ENCODE peak calls at places on chromosomes 1 and 21, in seven cellular contexts. One of them, this sample, is unnamed.

GRCh38 chr1:173628888-173629287 is 6.2 kb upstream of the TEX50 start:
- DNase-seq in T-cell: no peak
- DNase-seq in activated T-helper 9 cell treated with anti-CD3 and anti-CD28 coated beads, Interleukin-2, amount 50 U/mL, for 16 hours: no peak
- DNase-seq in T follicular helper cell: no peak
- DNase-seq in right cardiac atrium: no peak
- DNase-seq in stimulated activated CD8-positive, alpha-beta memory T cell treated with anti-CD3 and anti-CD28 coated beads, Interleukin-7, amount 100 ng/mL, for 48 hours: no peak
- DNase-seq in hippocampal formation: no peak
- DNase-seq in this sample: no peak

GRCh38 chr1:91804546-91805023 is 81.4 kb downstream of the TGFBR3 start:
- DNase-seq in T-cell: peak
- DNase-seq in activated T-helper 9 cell treated with anti-CD3 and anti-CD28 coated beads, Interleukin-2, amount 50 U/mL, for 16 hours: peak
- DNase-seq in T follicular helper cell: peak
- DNase-seq in right cardiac atrium: no peak
- DNase-seq in stimulated activated CD8-positive, alpha-beta memory T cell treated with anti-CD3 and anti-CD28 coated beads, Interleukin-7, amount 100 ng/mL, for 48 hours: peak
- DNase-seq in hippocampal formation: no peak
- DNase-seq in this sample: no peak

GRCh38 chr1:234969011-234969441 is 159.6 kb downstream of the TOMM20 start:
- DNase-seq in T-cell: no peak
- DNase-seq in activated T-helper 9 cell treated with anti-CD3 and anti-CD28 coated beads, Interleukin-2, amount 50 U/mL, for 16 hours: no peak
- DNase-seq in T follicular helper cell: no peak
- DNase-seq in right cardiac atrium: no peak
- DNase-seq in stimulated activated CD8-positive, alpha-beta memory T cell treated with anti-CD3 and anti-CD28 coated beads, Interleukin-7, amount 100 ng/mL, for 48 hours: no peak
- DNase-seq in hippocampal formation: no peak
- DNase-seq in this sample: no peak

GRCh38 chr1:184633785-184634184 is 120.9 kb downstream of the EDEM3 start:
- DNase-seq in T-cell: no peak
- DNase-seq in activated T-helper 9 cell treated with anti-CD3 and anti-CD28 coated beads, Interleukin-2, amount 50 U/mL, for 16 hours: no peak
- DNase-seq in T follicular helper cell: no peak
- DNase-seq in right cardiac atrium: peak
- DNase-seq in stimulated activated CD8-positive, alpha-beta memory T cell treated with anti-CD3 and anti-CD28 coated beads, Interleukin-7, amount 100 ng/mL, for 48 hours: no peak
- DNase-seq in hippocampal formation: no peak
- DNase-seq in this sample: no peak

GRCh38 chr1:206658264-206658980 is 23.1 kb downstream of the DYRK3 start:
- DNase-seq in T-cell: peak
- DNase-seq in activated T-helper 9 cell treated with anti-CD3 and anti-CD28 coated beads, Interleukin-2, amount 50 U/mL, for 16 hours: peak
- DNase-seq in T follicular helper cell: peak
- DNase-seq in right cardiac atrium: peak
- DNase-seq in stimulated activated CD8-positive, alpha-beta memory T cell treated with anti-CD3 and anti-CD28 coated beads, Interleukin-7, amount 100 ng/mL, for 48 hours: no peak
- DNase-seq in hippocampal formation: no peak
- DNase-seq in this sample: peak

GRCh38 chr21:42841156-42841915 is 38.0 kb downstream of the WDR4 start:
- DNase-seq in T-cell: no peak
- DNase-seq in activated T-helper 9 cell treated with anti-CD3 and anti-CD28 coated beads, Interleukin-2, amount 50 U/mL, for 16 hours: no peak
- DNase-seq in T follicular helper cell: no peak
- DNase-seq in right cardiac atrium: no peak
- DNase-seq in stimulated activated CD8-positive, alpha-beta memory T cell treated with anti-CD3 and anti-CD28 coated beads, Interleukin-7, amount 100 ng/mL, for 48 hours: no peak
- DNase-seq in hippocampal formation: no peak
- DNase-seq in this sample: no peak

GRCh38 chr1:238377280-238377919 is 486.7 kb upstream of the ZP4 start:
- DNase-seq in T-cell: no peak
- DNase-seq in activated T-helper 9 cell treated with anti-CD3 and anti-CD28 coated beads, Interleukin-2, amount 50 U/mL, for 16 hours: no peak
- DNase-seq in T follicular helper cell: no peak
- DNase-seq in right cardiac atrium: no peak
- DNase-seq in stimulated activated CD8-positive, alpha-beta memory T cell treated with anti-CD3 and anti-CD28 coated beads, Interleukin-7, amount 100 ng/mL, for 48 hours: no peak
- DNase-seq in hippocampal formation: no peak
- DNase-seq in this sample: no peak

GRCh38 chr1:37353871-37354270 is 120.5 kb upstream of the ZC3H12A start:
- DNase-seq in T-cell: no peak
- DNase-seq in activated T-helper 9 cell treated with anti-CD3 and anti-CD28 coated beads, Interleukin-2, amount 50 U/mL, for 16 hours: no peak
- DNase-seq in T follicular helper cell: no peak
- DNase-seq in right cardiac atrium: no peak
- DNase-seq in stimulated activated CD8-positive, alpha-beta memory T cell treated with anti-CD3 and anti-CD28 coated beads, Interleukin-7, amount 100 ng/mL, for 48 hours: no peak
- DNase-seq in hippocampal formation: no peak
- DNase-seq in this sample: no peak

GRCh38 chr21:37531402-37532042 is 164.9 kb downstream of the DYRK1A start:
- DNase-seq in T-cell: no peak
- DNase-seq in activated T-helper 9 cell treated with anti-CD3 and anti-CD28 coated beads, Interleukin-2, amount 50 U/mL, for 16 hours: no peak
- DNase-seq in T follicular helper cell: no peak
- DNase-seq in right cardiac atrium: peak
- DNase-seq in stimulated activated CD8-positive, alpha-beta memory T cell treated with anti-CD3 and anti-CD28 coated beads, Interleukin-7, amount 100 ng/mL, for 48 hours: no peak
- DNase-seq in hippocampal formation: no peak
- DNase-seq in this sample: peak

GRCh38 chr1:194570449-194570848 is 1384.0 kb upstream of the B3GALT2 start:
- DNase-seq in T-cell: no peak
- DNase-seq in activated T-helper 9 cell treated with anti-CD3 and anti-CD28 coated beads, Interleukin-2, amount 50 U/mL, for 16 hours: no peak
- DNase-seq in T follicular helper cell: no peak
- DNase-seq in right cardiac atrium: no peak
- DNase-seq in stimulated activated CD8-positive, alpha-beta memory T cell treated with anti-CD3 and anti-CD28 coated beads, Interleukin-7, amount 100 ng/mL, for 48 hours: no peak
- DNase-seq in hippocampal formation: no peak
- DNase-seq in this sample: no peak

GRCh38 chr1:195733408-195733807 is 874.8 kb downstream of the KCNT2 start:
- DNase-seq in T-cell: no peak
- DNase-seq in activated T-helper 9 cell treated with anti-CD3 and anti-CD28 coated beads, Interleukin-2, amount 50 U/mL, for 16 hours: no peak
- DNase-seq in T follicular helper cell: no peak
- DNase-seq in right cardiac atrium: no peak
- DNase-seq in stimulated activated CD8-positive, alpha-beta memory T cell treated with anti-CD3 and anti-CD28 coated beads, Interleukin-7, amount 100 ng/mL, for 48 hours: no peak
- DNase-seq in hippocampal formation: no peak
- DNase-seq in this sample: no peak

GRCh38 chr1:192951961-192952460 is 107.1 kb downstream of the UCHL5 start:
- DNase-seq in T-cell: no peak
- DNase-seq in activated T-helper 9 cell treated with anti-CD3 and anti-CD28 coated beads, Interleukin-2, amount 50 U/mL, for 16 hours: no peak
- DNase-seq in T follicular helper cell: no peak
- DNase-seq in right cardiac atrium: no peak
- DNase-seq in stimulated activated CD8-positive, alpha-beta memory T cell treated with anti-CD3 and anti-CD28 coated beads, Interleukin-7, amount 100 ng/mL, for 48 hours: no peak
- DNase-seq in hippocampal formation: no peak
- DNase-seq in this sample: no peak

GRCh38 chr1:1628656-1629429 is 3.1 kb upstream of the MMP23B start:
- DNase-seq in T-cell: peak
- DNase-seq in activated T-helper 9 cell treated with anti-CD3 and anti-CD28 coated beads, Interleukin-2, amount 50 U/mL, for 16 hours: no peak
- DNase-seq in T follicular helper cell: no peak
- DNase-seq in right cardiac atrium: peak
- DNase-seq in stimulated activated CD8-positive, alpha-beta memory T cell treated with anti-CD3 and anti-CD28 coated beads, Interleukin-7, amount 100 ng/mL, for 48 hours: peak
- DNase-seq in hippocampal formation: no peak
- DNase-seq in this sample: no peak

GRCh38 chr1:232675267-232675666 is 45.3 kb upstream of the SIPA1L2 start:
- DNase-seq in T-cell: no peak
- DNase-seq in activated T-helper 9 cell treated with anti-CD3 and anti-CD28 coated beads, Interleukin-2, amount 50 U/mL, for 16 hours: no peak
- DNase-seq in T follicular helper cell: no peak
- DNase-seq in right cardiac atrium: peak
- DNase-seq in stimulated activated CD8-positive, alpha-beta memory T cell treated with anti-CD3 and anti-CD28 coated beads, Interleukin-7, amount 100 ng/mL, for 48 hours: no peak
- DNase-seq in hippocampal formation: no peak
- DNase-seq in this sample: no peak

GRCh38 chr1:116982319-116983004 is 19.1 kb upstream of the CD101 start:
- DNase-seq in T-cell: no peak
- DNase-seq in activated T-helper 9 cell treated with anti-CD3 and anti-CD28 coated beads, Interleukin-2, amount 50 U/mL, for 16 hours: no peak
- DNase-seq in T follicular helper cell: no peak
- DNase-seq in right cardiac atrium: no peak
- DNase-seq in stimulated activated CD8-positive, alpha-beta memory T cell treated with anti-CD3 and anti-CD28 coated beads, Interleukin-7, amount 100 ng/mL, for 48 hours: no peak
- DNase-seq in hippocampal formation: no peak
- DNase-seq in this sample: no peak

GRCh38 chr21:36005879-36006400 is 54.4 kb downstream of the SETD4 start:
- DNase-seq in T-cell: no peak
- DNase-seq in activated T-helper 9 cell treated with anti-CD3 and anti-CD28 coated beads, Interleukin-2, amount 50 U/mL, for 16 hours: no peak
- DNase-seq in T follicular helper cell: no peak
- DNase-seq in right cardiac atrium: no peak
- DNase-seq in stimulated activated CD8-positive, alpha-beta memory T cell treated with anti-CD3 and anti-CD28 coated beads, Interleukin-7, amount 100 ng/mL, for 48 hours: no peak
- DNase-seq in hippocampal formation: no peak
- DNase-seq in this sample: no peak

GRCh38 chr21:24896735-24897124 is 710.6 kb downstream of the MRPL39 start:
- DNase-seq in T-cell: no peak
- DNase-seq in activated T-helper 9 cell treated with anti-CD3 and anti-CD28 coated beads, Interleukin-2, amount 50 U/mL, for 16 hours: no peak
- DNase-seq in T follicular helper cell: no peak
- DNase-seq in right cardiac atrium: no peak
- DNase-seq in stimulated activated CD8-positive, alpha-beta memory T cell treated with anti-CD3 and anti-CD28 coated beads, Interleukin-7, amount 100 ng/mL, for 48 hours: no peak
- DNase-seq in hippocampal formation: no peak
- DNase-seq in this sample: no peak

GRCh38 chr21:26140185-26140584 is 30.4 kb downstream of the APP start:
- DNase-seq in T-cell: no peak
- DNase-seq in activated T-helper 9 cell treated with anti-CD3 and anti-CD28 coated beads, Interleukin-2, amount 50 U/mL, for 16 hours: no peak
- DNase-seq in T follicular helper cell: no peak
- DNase-seq in right cardiac atrium: peak
- DNase-seq in stimulated activated CD8-positive, alpha-beta memory T cell treated with anti-CD3 and anti-CD28 coated beads, Interleukin-7, amount 100 ng/mL, for 48 hours: no peak
- DNase-seq in hippocampal formation: no peak
- DNase-seq in this sample: no peak

GRCh38 chr21:45363921-45364463 is 41.0 kb upstream of the COL18A1 start:
- DNase-seq in T-cell: no peak
- DNase-seq in activated T-helper 9 cell treated with anti-CD3 and anti-CD28 coated beads, Interleukin-2, amount 50 U/mL, for 16 hours: peak
- DNase-seq in T follicular helper cell: no peak
- DNase-seq in right cardiac atrium: peak
- DNase-seq in stimulated activated CD8-positive, alpha-beta memory T cell treated with anti-CD3 and anti-CD28 coated beads, Interleukin-7, amount 100 ng/mL, for 48 hours: peak
- DNase-seq in hippocampal formation: peak
- DNase-seq in this sample: peak

GRCh38 chr21:39182484-39183271 is 573 bp downstream of the PSMG1 start:
- DNase-seq in T-cell: no peak
- DNase-seq in activated T-helper 9 cell treated with anti-CD3 and anti-CD28 coated beads, Interleukin-2, amount 50 U/mL, for 16 hours: no peak
- DNase-seq in T follicular helper cell: no peak
- DNase-seq in right cardiac atrium: no peak
- DNase-seq in stimulated activated CD8-positive, alpha-beta memory T cell treated with anti-CD3 and anti-CD28 coated beads, Interleukin-7, amount 100 ng/mL, for 48 hours: no peak
- DNase-seq in hippocampal formation: no peak
- DNase-seq in this sample: no peak

GRCh38 chr1:29236993-29237905 is 927 bp downstream of the PTPRU start:
- DNase-seq in T-cell: no peak
- DNase-seq in activated T-helper 9 cell treated with anti-CD3 and anti-CD28 coated beads, Interleukin-2, amount 50 U/mL, for 16 hours: no peak
- DNase-seq in T follicular helper cell: no peak
- DNase-seq in right cardiac atrium: peak
- DNase-seq in stimulated activated CD8-positive, alpha-beta memory T cell treated with anti-CD3 and anti-CD28 coated beads, Interleukin-7, amount 100 ng/mL, for 48 hours: no peak
- DNase-seq in hippocampal formation: no peak
- DNase-seq in this sample: no peak

GRCh38 chr1:998905-999796 is 746 bp downstream of the HES4 start:
- DNase-seq in T-cell: no peak
- DNase-seq in activated T-helper 9 cell treated with anti-CD3 and anti-CD28 coated beads, Interleukin-2, amount 50 U/mL, for 16 hours: no peak
- DNase-seq in T follicular helper cell: no peak
- DNase-seq in right cardiac atrium: peak
- DNase-seq in stimulated activated CD8-positive, alpha-beta memory T cell treated with anti-CD3 and anti-CD28 coated beads, Interleukin-7, amount 100 ng/mL, for 48 hours: no peak
- DNase-seq in hippocampal formation: no peak
- DNase-seq in this sample: no peak

GRCh38 chr1:227654431-227654830 is 80.7 kb downstream of the JMJD4 start:
- DNase-seq in T-cell: no peak
- DNase-seq in activated T-helper 9 cell treated with anti-CD3 and anti-CD28 coated beads, Interleukin-2, amount 50 U/mL, for 16 hours: no peak
- DNase-seq in T follicular helper cell: no peak
- DNase-seq in right cardiac atrium: no peak
- DNase-seq in stimulated activated CD8-positive, alpha-beta memory T cell treated with anti-CD3 and anti-CD28 coated beads, Interleukin-7, amount 100 ng/mL, for 48 hours: no peak
- DNase-seq in hippocampal formation: no peak
- DNase-seq in this sample: no peak

GRCh38 chr1:151144474-151145157 is 1.8 kb downstream of the SEMA6C start:
- DNase-seq in T-cell: no peak
- DNase-seq in activated T-helper 9 cell treated with anti-CD3 and anti-CD28 coated beads, Interleukin-2, amount 50 U/mL, for 16 hours: no peak
- DNase-seq in T follicular helper cell: no peak
- DNase-seq in right cardiac atrium: no peak
- DNase-seq in stimulated activated CD8-positive, alpha-beta memory T cell treated with anti-CD3 and anti-CD28 coated beads, Interleukin-7, amount 100 ng/mL, for 48 hours: no peak
- DNase-seq in hippocampal formation: no peak
- DNase-seq in this sample: no peak

GRCh38 chr1:113429461-113430153 is 39.3 kb downstream of the MAGI3 start:
- DNase-seq in T-cell: no peak
- DNase-seq in activated T-helper 9 cell treated with anti-CD3 and anti-CD28 coated beads, Interleukin-2, amount 50 U/mL, for 16 hours: no peak
- DNase-seq in T follicular helper cell: no peak
- DNase-seq in right cardiac atrium: peak
- DNase-seq in stimulated activated CD8-positive, alpha-beta memory T cell treated with anti-CD3 and anti-CD28 coated beads, Interleukin-7, amount 100 ng/mL, for 48 hours: no peak
- DNase-seq in hippocampal formation: no peak
- DNase-seq in this sample: no peak

GRCh38 chr1:190578015-190578414 is 100.4 kb upstream of the BRINP3 start:
- DNase-seq in T-cell: no peak
- DNase-seq in activated T-helper 9 cell treated with anti-CD3 and anti-CD28 coated beads, Interleukin-2, amount 50 U/mL, for 16 hours: no peak
- DNase-seq in T follicular helper cell: no peak
- DNase-seq in right cardiac atrium: no peak
- DNase-seq in stimulated activated CD8-positive, alpha-beta memory T cell treated with anti-CD3 and anti-CD28 coated beads, Interleukin-7, amount 100 ng/mL, for 48 hours: no peak
- DNase-seq in hippocampal formation: no peak
- DNase-seq in this sample: no peak

GRCh38 chr1:37949524-37950152 is 2.8 kb upstream of the INPP5B start:
- DNase-seq in T-cell: no peak
- DNase-seq in activated T-helper 9 cell treated with anti-CD3 and anti-CD28 coated beads, Interleukin-2, amount 50 U/mL, for 16 hours: no peak
- DNase-seq in T follicular helper cell: no peak
- DNase-seq in right cardiac atrium: no peak
- DNase-seq in stimulated activated CD8-positive, alpha-beta memory T cell treated with anti-CD3 and anti-CD28 coated beads, Interleukin-7, amount 100 ng/mL, for 48 hours: no peak
- DNase-seq in hippocampal formation: no peak
- DNase-seq in this sample: no peak

GRCh38 chr1:26097696-26098095 is 13.9 kb upstream of the PDIK1L start:
- DNase-seq in T-cell: no peak
- DNase-seq in activated T-helper 9 cell treated with anti-CD3 and anti-CD28 coated beads, Interleukin-2, amount 50 U/mL, for 16 hours: no peak
- DNase-seq in T follicular helper cell: no peak
- DNase-seq in right cardiac atrium: no peak
- DNase-seq in stimulated activated CD8-positive, alpha-beta memory T cell treated with anti-CD3 and anti-CD28 coated beads, Interleukin-7, amount 100 ng/mL, for 48 hours: no peak
- DNase-seq in hippocampal formation: no peak
- DNase-seq in this sample: no peak

GRCh38 chr21:31493350-31493880 is 149.4 kb upstream of the TIAM1 start:
- DNase-seq in T-cell: no peak
- DNase-seq in activated T-helper 9 cell treated with anti-CD3 and anti-CD28 coated beads, Interleukin-2, amount 50 U/mL, for 16 hours: no peak
- DNase-seq in T follicular helper cell: no peak
- DNase-seq in right cardiac atrium: no peak
- DNase-seq in stimulated activated CD8-positive, alpha-beta memory T cell treated with anti-CD3 and anti-CD28 coated beads, Interleukin-7, amount 100 ng/mL, for 48 hours: no peak
- DNase-seq in hippocampal formation: no peak
- DNase-seq in this sample: no peak

GRCh38 chr1:33094971-33095604 is 14.1 kb downstream of the AZIN2 start:
- DNase-seq in T-cell: no peak
- DNase-seq in activated T-helper 9 cell treated with anti-CD3 and anti-CD28 coated beads, Interleukin-2, amount 50 U/mL, for 16 hours: no peak
- DNase-seq in T follicular helper cell: no peak
- DNase-seq in right cardiac atrium: no peak
- DNase-seq in stimulated activated CD8-positive, alpha-beta memory T cell treated with anti-CD3 and anti-CD28 coated beads, Interleukin-7, amount 100 ng/mL, for 48 hours: no peak
- DNase-seq in hippocampal formation: peak
- DNase-seq in this sample: peak